ENCODE peak calls at places on chromosomes 1 and 21, in six cellular contexts. One of them, this sample, is unnamed.

GRCh38 chr1:215417122-215417521 is 150.0 kb upstream of the KCTD3 start:
- DNase-seq in AG10803: no peak
- DNase-seq in Peyer's patch: no peak
- DNase-seq in colonic mucosa: no peak
- DNase-seq in fibroblast of mammary gland: peak
- DNase-seq in A549: no peak
- DNase-seq in this sample: no peak

GRCh38 chr1:228957535-228957934 is 222.3 kb downstream of the RHOU start:
- DNase-seq in AG10803: no peak
- DNase-seq in Peyer's patch: no peak
- DNase-seq in colonic mucosa: no peak
- DNase-seq in fibroblast of mammary gland: no peak
- DNase-seq in A549: no peak
- DNase-seq in this sample: no peak

GRCh38 chr1:115302390-115302961 is 35.6 kb downstream of the NGF start:
- DNase-seq in AG10803: peak
- DNase-seq in Peyer's patch: no peak
- DNase-seq in colonic mucosa: no peak
- DNase-seq in fibroblast of mammary gland: peak
- DNase-seq in A549: no peak
- DNase-seq in this sample: no peak

GRCh38 chr21:36186506-36187399 is 30.1 kb downstream of the DOP1B start:
- DNase-seq in AG10803: no peak
- DNase-seq in Peyer's patch: no peak
- DNase-seq in colonic mucosa: no peak
- DNase-seq in fibroblast of mammary gland: no peak
- DNase-seq in A549: no peak
- DNase-seq in this sample: no peak

GRCh38 chr1:17014671-17015567 is 3.2 kb upstream of the ATP13A2 start:
- DNase-seq in AG10803: no peak
- DNase-seq in Peyer's patch: peak
- DNase-seq in colonic mucosa: no peak
- DNase-seq in fibroblast of mammary gland: peak
- DNase-seq in A549: no peak
- DNase-seq in this sample: peak

GRCh38 chr1:12059226-12059625 is 3.9 kb upstream of the TNFRSF8 start:
- DNase-seq in AG10803: no peak
- DNase-seq in Peyer's patch: no peak
- DNase-seq in colonic mucosa: no peak
- DNase-seq in fibroblast of mammary gland: no peak
- DNase-seq in A549: no peak
- DNase-seq in this sample: no peak

GRCh38 chr1:152458384-152459185 is 44.5 kb upstream of the CRNN start:
- DNase-seq in AG10803: peak
- DNase-seq in Peyer's patch: peak
- DNase-seq in colonic mucosa: peak
- DNase-seq in fibroblast of mammary gland: peak
- DNase-seq in A549: peak
- DNase-seq in this sample: peak

GRCh38 chr1:206967096-206967851 is 3.0 kb downstream of the FCAMR start:
- DNase-seq in AG10803: peak
- DNase-seq in Peyer's patch: no peak
- DNase-seq in colonic mucosa: peak
- DNase-seq in fibroblast of mammary gland: peak
- DNase-seq in A549: no peak
- DNase-seq in this sample: no peak

GRCh38 chr1:9659328-9659727 is 7.8 kb downstream of the PIK3CD start:
- DNase-seq in AG10803: peak
- DNase-seq in Peyer's patch: no peak
- DNase-seq in colonic mucosa: no peak
- DNase-seq in fibroblast of mammary gland: peak
- DNase-seq in A549: no peak
- DNase-seq in this sample: no peak

GRCh38 chr1:168161459-168161858 is 17.3 kb upstream of the TIPRL start:
- DNase-seq in AG10803: no peak
- DNase-seq in Peyer's patch: no peak
- DNase-seq in colonic mucosa: no peak
- DNase-seq in fibroblast of mammary gland: no peak
- DNase-seq in A549: no peak
- DNase-seq in this sample: no peak

GRCh38 chr1:60540176-60540575 is 466.6 kb upstream of the C1orf87 start:
- DNase-seq in AG10803: no peak
- DNase-seq in Peyer's patch: no peak
- DNase-seq in colonic mucosa: no peak
- DNase-seq in fibroblast of mammary gland: no peak
- DNase-seq in A549: no peak
- DNase-seq in this sample: no peak

GRCh38 chr1:168137515-168137821 is 738 bp upstream of the GPR161 start:
- DNase-seq in AG10803: no peak
- DNase-seq in Peyer's patch: no peak
- DNase-seq in colonic mucosa: no peak
- DNase-seq in fibroblast of mammary gland: no peak
- DNase-seq in A549: no peak
- DNase-seq in this sample: no peak

GRCh38 chr1:245748246-245748645 is 593.5 kb downstream of the KIF26B start:
- DNase-seq in AG10803: peak
- DNase-seq in Peyer's patch: no peak
- DNase-seq in colonic mucosa: no peak
- DNase-seq in fibroblast of mammary gland: no peak
- DNase-seq in A549: no peak
- DNase-seq in this sample: no peak

GRCh38 chr1:10692401-10693021 is 103.9 kb downstream of the CASZ1 start:
- DNase-seq in AG10803: no peak
- DNase-seq in Peyer's patch: peak
- DNase-seq in colonic mucosa: peak
- DNase-seq in fibroblast of mammary gland: no peak
- DNase-seq in A549: peak
- DNase-seq in this sample: peak

GRCh38 chr1:225987491-225988316 is 11.4 kb downstream of the SDE2 start:
- DNase-seq in AG10803: peak
- DNase-seq in Peyer's patch: no peak
- DNase-seq in colonic mucosa: no peak
- DNase-seq in fibroblast of mammary gland: peak
- DNase-seq in A549: peak
- DNase-seq in this sample: no peak

GRCh38 chr21:42010507-42011493 is 640 bp upstream of the ZBTB21 start:
- DNase-seq in AG10803: peak
- DNase-seq in Peyer's patch: no peak
- DNase-seq in colonic mucosa: peak
- DNase-seq in fibroblast of mammary gland: no peak
- DNase-seq in A549: peak
- DNase-seq in this sample: peak

GRCh38 chr21:27130152-27130551 is 163.3 kb upstream of the ADAMTS5 start:
- DNase-seq in AG10803: no peak
- DNase-seq in Peyer's patch: no peak
- DNase-seq in colonic mucosa: no peak
- DNase-seq in fibroblast of mammary gland: no peak
- DNase-seq in A549: no peak
- DNase-seq in this sample: no peak

GRCh38 chr1:20634594-20635084 is 1.4 kb downstream of the PINK1 start:
- DNase-seq in AG10803: peak
- DNase-seq in Peyer's patch: no peak
- DNase-seq in colonic mucosa: peak
- DNase-seq in fibroblast of mammary gland: peak
- DNase-seq in A549: no peak
- DNase-seq in this sample: peak

GRCh38 chr1:157272264-157272663 is 134.1 kb upstream of the ETV3 start:
- DNase-seq in AG10803: no peak
- DNase-seq in Peyer's patch: no peak
- DNase-seq in colonic mucosa: no peak
- DNase-seq in fibroblast of mammary gland: no peak
- DNase-seq in A549: no peak
- DNase-seq in this sample: no peak
- H3K4me3 ChIP-seq in AG10803: no peak
- H3K4me3 ChIP-seq in Peyer's patch: no peak
- H3K4me3 ChIP-seq in colonic mucosa: no peak
- H3K4me3 ChIP-seq in fibroblast of mammary gland: no peak
- H3K4me3 ChIP-seq in A549: no peak
- H3K4me3 ChIP-seq in this sample: no peak

DNA sequence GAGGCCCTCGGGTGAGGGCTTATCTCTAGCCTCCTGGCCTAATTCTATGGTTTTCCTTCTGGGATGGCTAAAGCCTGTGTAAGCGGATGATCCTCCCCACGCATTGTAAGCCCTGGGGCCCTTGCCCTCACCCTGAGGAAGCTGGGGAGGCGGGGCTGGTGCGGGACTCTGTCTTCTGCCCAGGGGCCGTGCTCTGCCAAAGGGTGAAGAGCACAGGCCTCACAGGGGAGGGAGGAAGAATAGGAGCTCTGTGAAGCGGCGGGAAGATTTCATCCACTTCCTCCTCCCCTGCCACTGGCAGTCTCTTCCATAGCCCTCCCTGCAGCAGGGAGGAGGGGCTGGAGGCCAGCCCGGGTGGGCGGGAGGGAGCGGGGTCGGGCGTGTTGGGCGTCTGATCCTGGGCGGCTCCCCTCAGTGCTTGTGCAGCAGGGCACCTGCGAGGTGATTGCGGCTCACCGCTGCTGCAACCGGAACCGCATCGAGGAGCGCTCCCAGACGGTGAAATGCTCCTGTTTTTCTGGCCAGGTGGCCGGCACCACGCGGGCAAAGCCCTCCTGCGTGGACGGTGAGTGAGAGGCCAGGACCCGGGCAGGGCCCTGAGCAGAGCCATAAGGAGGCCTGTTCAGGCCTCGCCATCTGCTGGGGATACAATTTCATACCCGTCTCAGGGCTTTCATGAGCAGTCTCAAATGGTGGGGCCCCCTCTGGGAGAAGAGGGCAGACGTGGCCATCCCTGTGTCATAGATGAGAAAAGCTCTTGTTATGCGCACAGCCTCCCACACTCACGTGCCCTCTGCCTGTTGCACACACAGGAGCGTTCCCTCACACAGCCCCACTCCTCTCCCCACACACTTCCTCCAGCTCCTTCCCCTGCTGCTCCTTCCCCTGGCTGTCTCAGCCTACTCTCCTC is 7.7 kb upstream of the PPM1J start:
- DNase-seq in AG10803: peak
- DNase-seq in Peyer's patch: no peak
- DNase-seq in colonic mucosa: no peak
- DNase-seq in fibroblast of mammary gland: peak
- DNase-seq in A549: no peak
- DNase-seq in this sample: no peak
- H3K4me3 ChIP-seq in AG10803: no peak
- H3K4me3 ChIP-seq in Peyer's patch: no peak
- H3K4me3 ChIP-seq in colonic mucosa: peak
- H3K4me3 ChIP-seq in fibroblast of mammary gland: no peak
- H3K4me3 ChIP-seq in A549: no peak
- H3K4me3 ChIP-seq in this sample: no peak

DNA sequence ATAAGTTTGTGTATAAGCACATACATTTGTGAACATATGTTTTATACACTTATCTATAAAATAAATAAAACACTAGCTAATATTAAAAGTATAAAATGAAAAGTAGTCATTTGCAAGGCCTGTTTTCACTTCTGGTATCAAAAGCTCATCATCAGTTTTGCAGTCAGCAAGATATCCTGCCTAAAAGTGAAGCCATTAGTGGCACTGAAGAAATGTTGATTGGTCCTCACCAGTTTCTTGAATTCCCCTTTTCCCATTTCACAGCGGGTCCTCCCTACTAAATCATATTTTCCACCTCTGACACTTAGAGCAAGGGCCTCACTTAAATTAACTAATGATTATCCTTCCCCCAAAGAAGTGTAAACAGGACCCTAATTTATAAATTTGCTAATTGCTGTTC is 6.7 kb downstream of the TBX15 start:
- DNase-seq in AG10803: no peak
- DNase-seq in Peyer's patch: no peak
- DNase-seq in colonic mucosa: no peak
- DNase-seq in fibroblast of mammary gland: no peak
- DNase-seq in A549: no peak
- DNase-seq in this sample: no peak
- H3K4me3 ChIP-seq in AG10803: no peak
- H3K4me3 ChIP-seq in Peyer's patch: no peak
- H3K4me3 ChIP-seq in colonic mucosa: no peak
- H3K4me3 ChIP-seq in fibroblast of mammary gland: peak
- H3K4me3 ChIP-seq in A549: no peak
- H3K4me3 ChIP-seq in this sample: no peak

GRCh38 chr21:25938673-25939395 is 204.1 kb downstream of the GABPA start:
- DNase-seq in AG10803: no peak
- DNase-seq in Peyer's patch: no peak
- DNase-seq in colonic mucosa: no peak
- DNase-seq in fibroblast of mammary gland: peak
- DNase-seq in A549: no peak
- DNase-seq in this sample: peak

GRCh38 chr21:25934130-25934529 is 199.4 kb downstream of the GABPA start:
- DNase-seq in AG10803: no peak
- DNase-seq in Peyer's patch: no peak
- DNase-seq in colonic mucosa: no peak
- DNase-seq in fibroblast of mammary gland: no peak
- DNase-seq in A549: no peak
- DNase-seq in this sample: no peak

GRCh38 chr21:25939396-25939761 is 204.6 kb downstream of the GABPA start:
- DNase-seq in AG10803: no peak
- DNase-seq in Peyer's patch: no peak
- DNase-seq in colonic mucosa: no peak
- DNase-seq in fibroblast of mammary gland: no peak
- DNase-seq in A549: no peak
- DNase-seq in this sample: no peak

GRCh38 chr21:25934771-25935224 is 200.0 kb downstream of the GABPA start:
- DNase-seq in AG10803: peak
- DNase-seq in Peyer's patch: no peak
- DNase-seq in colonic mucosa: peak
- DNase-seq in fibroblast of mammary gland: peak
- DNase-seq in A549: peak
- DNase-seq in this sample: peak

GRCh38 chr21:25936776-25937175 is 202.0 kb downstream of the GABPA start:
- DNase-seq in AG10803: no peak
- DNase-seq in Peyer's patch: no peak
- DNase-seq in colonic mucosa: no peak
- DNase-seq in fibroblast of mammary gland: peak
- DNase-seq in A549: no peak
- DNase-seq in this sample: no peak
- H3K4me3 ChIP-seq in AG10803: no peak
- H3K4me3 ChIP-seq in Peyer's patch: no peak
- H3K4me3 ChIP-seq in colonic mucosa: no peak
- H3K4me3 ChIP-seq in fibroblast of mammary gland: no peak
- H3K4me3 ChIP-seq in A549: no peak
- H3K4me3 ChIP-seq in this sample: no peak

GRCh38 chr1:61580417-61580816 is 144.5 kb downstream of the TM2D1 start:
- DNase-seq in AG10803: no peak
- DNase-seq in Peyer's patch: no peak
- DNase-seq in colonic mucosa: no peak
- DNase-seq in fibroblast of mammary gland: no peak
- DNase-seq in A549: no peak
- DNase-seq in this sample: no peak
- H3K4me3 ChIP-seq in AG10803: no peak
- H3K4me3 ChIP-seq in Peyer's patch: no peak
- H3K4me3 ChIP-seq in colonic mucosa: no peak
- H3K4me3 ChIP-seq in fibroblast of mammary gland: no peak
- H3K4me3 ChIP-seq in A549: no peak
- H3K4me3 ChIP-seq in this sample: no peak

This sample was measured in body of pancreas.